ENCODE peak calls at places on chromosomes 2 and 18, in four cellular contexts. N, Y, Z and G are unnamed samples.

GRCh38 chr18:4797286-4797685 is 342.2 kb upstream of the DLGAP1 start:
- DNase-seq in Z (no peak), N (no peak), Y (no peak), G (no peak)

GRCh38 chr18:623760-624620 is 27.2 kb downstream of the CLUL1 start:
- DNase-seq in Z (peak; percentile 64), Y (no peak), N (peak; percentile 82), G (peak; percentile 75)

GRCh38 chr2:218023636-218024035 is 20.8 kb upstream of the TNS1 start:
- DNase-seq in Z (no peak), Y (peak; percentile 35), N (no peak), G (no peak)

GRCh38 chr2:241218131-241219029 is 29.9 kb downstream of the ANO7 start:
- DNase-seq in Z (peak; percentile 31), N (peak; percentile 55), Y (peak; percentile 92), G (peak; percentile 34)

GRCh38 chr2:156437272-156437671 is 1.1 kb downstream of the GPD2 start:
- DNase-seq in Z (no peak), Y (no peak), N (peak; percentile 50), G (peak; percentile 34)

GRCh38 chr2:120762341-120763061 is 26.8 kb downstream of the GLI2 start:
- DNase-seq in N (no peak), Z (no peak), Y (peak; percentile 58), G (no peak)

GRCh38 chr2:144181006-144181405 is 338.9 kb downstream of the ZEB2 start:
- DNase-seq in Z (peak; percentile 10), N (no peak), Y (no peak), G (no peak)

GRCh38 chr2:57981369-57981768 is 65.2 kb upstream of the VRK2 start:
- DNase-seq in N (no peak), Y (no peak), Z (no peak), G (no peak)

GRCh38 chr2:108588070-108588668 is 53.9 kb downstream of the LIMS1 start:
- DNase-seq in Y (no peak), N (no peak), Z (peak; percentile 70), G (no peak)

GRCh38 chr2:141392517-141393213 is 738.2 kb downstream of the LRP1B start:
- DNase-seq in N (no peak), Y (no peak), Z (peak; percentile 62), G (no peak)

GRCh38 chr18:49833804-49834203 is 20.5 kb upstream of the ACAA2 start:
- DNase-seq in Z (no peak), N (no peak), Y (no peak), G (no peak)

GRCh38 chr2:233061591-233062446 is 1.7 kb downstream of the INPP5D start:
- DNase-seq in Y (peak; percentile 92), Z (peak; percentile 70), N (peak; percentile 42), G (no peak)

GRCh38 chr2:108958002-108958401 is 31.0 kb downstream of the EDAR start:
- DNase-seq in Z (no peak), N (no peak), Y (no peak), G (peak; percentile 76)

GRCh38 chr2:173264603-173265366 is 89.9 kb upstream of the CDCA7 start:
- DNase-seq in Z (no peak), Y (peak; percentile 80), N (peak; percentile 12), G (no peak)

GRCh38 chr2:229346801-229347540 is 75.9 kb upstream of the PID1 start:
- DNase-seq in Y (no peak), Z (no peak), N (no peak), G (no peak)

GRCh38 chr18:33901894-33902512 is 322.7 kb downstream of the NOL4 start:
- DNase-seq in Y (no peak), Z (no peak), N (no peak), G (no peak)

GRCh38 chr2:157194097-157194688 is 63.3 kb upstream of the GALNT5 start:
- DNase-seq in N (peak; percentile 42), Z (peak; percentile 78), Y (no peak), G (no peak)

GRCh38 chr2:102488063-102488462 is 15.0 kb downstream of the SLC9A4 start:
- DNase-seq in N (no peak), Y (no peak), Z (peak; percentile 4), G (peak; percentile 73)

GRCh38 chr2:197073701-197074433 is 147.4 kb upstream of the PGAP1 start:
- DNase-seq in Y (no peak), N (peak; percentile 38), Z (peak; percentile 68), G (no peak)

GRCh38 chr2:236843061-236843460 is 242.6 kb upstream of the COPS8 start:
- DNase-seq in N (no peak), Z (no peak), Y (no peak), G (no peak)

GRCh38 chr2:24111407-24111861 is 11.7 kb downstream of the PFN4 start:
- DNase-seq in Z (no peak), N (no peak), Y (no peak), G (no peak)

GRCh38 chr2:39584283-39584972 is 81.3 kb upstream of the TMEM178A start:
- DNase-seq in N (no peak), Z (no peak), Y (no peak), G (no peak)

GRCh38 chr2:173962583-173963110 is 2.5 kb downstream of the SP3 start:
- DNase-seq in N (no peak), Z (peak; percentile 39), Y (no peak), G (no peak)

GRCh38 chr18:32815881-32816280 is 43.1 kb upstream of the KLHL14 start:
- DNase-seq in Y (no peak), Z (no peak), N (no peak), G (no peak)

GRCh38 chr2:241730679-241731293 is 3.6 kb upstream of the D2HGDH start:
- DNase-seq in N (no peak), Y (no peak), Z (peak; percentile 45), G (no peak)

GRCh38 chr18:58661423-58661822 is 9.8 kb upstream of the MALT1 start:
- DNase-seq in Y (no peak), Z (no peak), N (no peak), G (no peak)

GRCh38 chr18:67665266-67665665 is 148.7 kb upstream of the DSEL start:
- DNase-seq in Z (no peak), N (no peak), Y (no peak), G (no peak)

GRCh38 chr2:112199188-112199587 is 55.7 kb downstream of the ZC3H8 start:
- DNase-seq in Y (no peak), Z (no peak), N (no peak), G (no peak)

GRCh38 chr2:176161817-176162626 is 4.9 kb downstream of the HOXD3 start:
- DNase-seq in Y (no peak), Z (no peak), N (no peak), G (no peak)

GRCh38 chr2:171432969-171433762 is 624 bp downstream of the METTL8 start:
- DNase-seq in N (peak; percentile 34), Z (no peak), Y (peak; percentile 84), G (peak; percentile 73)

GRCh38 chr2:43087413-43087812 is 139.0 kb downstream of the ZFP36L2 start:
- DNase-seq in N (no peak), Y (no peak), Z (no peak), G (no peak)

GRCh38 chr18:14912967-14913366 is 165.0 kb downstream of the ANKRD30B start:
- DNase-seq in N (no peak), Y (no peak), Z (no peak), G (no peak)

GRCh38 chr2:192183296-192183695 is 11.4 kb downstream of the TMEFF2 start:
- DNase-seq in Y (no peak), N (no peak), Z (no peak), G (no peak)

GRCh38 chr2:65550246-65550645 is 117.8 kb upstream of the SPRED2 start:
- DNase-seq in Z (no peak), N (no peak), Y (no peak), G (no peak)

GRCh38 chr2:239726091-239726591 is 299.0 kb downstream of the NDUFA10 start:
- DNase-seq in Y (no peak), Z (no peak), N (no peak), G (no peak)

DNA sequence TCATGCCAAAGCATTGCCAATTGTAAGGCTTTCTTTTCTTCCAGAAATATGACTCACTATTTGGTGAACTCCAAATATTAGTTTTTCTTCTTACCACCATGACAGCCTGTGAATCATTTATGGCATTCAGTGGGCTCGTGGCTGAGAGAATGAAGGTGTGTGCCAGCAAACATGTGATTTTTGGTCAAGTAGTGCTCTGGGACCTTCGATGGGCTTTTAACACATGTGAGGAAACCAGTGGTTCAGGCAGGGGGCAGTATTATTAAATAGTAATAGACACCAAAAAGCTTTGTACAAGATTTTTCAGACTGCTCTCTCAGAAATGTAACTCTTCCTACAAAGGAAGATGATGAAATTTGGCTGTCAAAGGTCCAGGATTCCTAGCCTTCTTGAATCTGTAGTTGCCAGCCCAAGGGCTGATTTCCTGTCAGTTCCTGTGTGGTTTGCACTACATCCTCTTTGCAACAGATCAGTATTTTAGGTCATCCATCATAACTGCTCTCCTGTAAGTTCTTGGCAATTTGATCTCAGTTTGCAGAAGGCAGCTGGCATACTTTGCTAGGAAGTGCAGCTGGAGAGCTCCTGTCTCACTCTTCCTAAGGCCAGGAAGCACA is 64.3 kb downstream of the BABAM2 start:
- DNase-seq in N (peak; percentile 87), Y (no peak), Z (peak; percentile 99), G (peak; percentile 38)
- H3K4me1 ChIP-seq in N (peaks cover 82% of the 10 kb centered on the region), Y (peaks cover 18% of the 10 kb centered on the region), Z (peaks cover 47% of the 10 kb centered on the region), G (peaks cover 6% of the 10 kb centered on the region)

GRCh38 chr2:2044658-2045057 is 286.4 kb downstream of the MYT1L start:
- DNase-seq in Y (no peak), Z (no peak), N (no peak), G (no peak)

GRCh38 chr2:2048461-2048860 is 282.6 kb downstream of the MYT1L start:
- DNase-seq in N (no peak), Z (no peak), Y (no peak), G (no peak)

GRCh38 chr2:2043394-2043793 is 287.7 kb downstream of the MYT1L start:
- DNase-seq in Y (no peak), Z (no peak), N (no peak), G (no peak)

GRCh38 chr2:2046497-2046896 is 284.6 kb downstream of the MYT1L start:
- DNase-seq in Y (no peak), N (no peak), Z (no peak), G (no peak)

DNA sequence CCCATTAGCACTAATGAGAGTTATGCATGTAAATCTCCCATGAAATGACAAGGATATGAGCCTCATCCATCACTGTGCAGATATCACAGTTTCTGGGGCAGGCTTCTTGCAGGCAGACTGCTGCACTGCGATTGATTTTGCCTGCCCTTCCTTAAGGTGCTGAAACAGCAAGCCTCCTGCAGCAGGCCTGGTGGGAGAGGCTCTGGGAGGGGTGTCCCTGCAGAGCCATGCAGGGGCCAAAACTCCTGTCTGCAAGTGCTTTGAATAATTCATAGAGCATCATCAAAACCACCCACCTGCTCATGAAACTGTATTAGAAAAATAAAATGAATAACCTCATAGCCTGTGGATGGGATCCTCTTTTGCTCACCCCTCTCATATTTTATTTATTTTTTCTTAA is 285.9 kb downstream of the MYT1L start:
- DNase-seq in Z (no peak), Y (no peak), N (no peak), G (no peak)
- TF ChIP-seq CTCF in Z (no peak), Y (no peak), N (no peak), G (no peak)

DNA sequence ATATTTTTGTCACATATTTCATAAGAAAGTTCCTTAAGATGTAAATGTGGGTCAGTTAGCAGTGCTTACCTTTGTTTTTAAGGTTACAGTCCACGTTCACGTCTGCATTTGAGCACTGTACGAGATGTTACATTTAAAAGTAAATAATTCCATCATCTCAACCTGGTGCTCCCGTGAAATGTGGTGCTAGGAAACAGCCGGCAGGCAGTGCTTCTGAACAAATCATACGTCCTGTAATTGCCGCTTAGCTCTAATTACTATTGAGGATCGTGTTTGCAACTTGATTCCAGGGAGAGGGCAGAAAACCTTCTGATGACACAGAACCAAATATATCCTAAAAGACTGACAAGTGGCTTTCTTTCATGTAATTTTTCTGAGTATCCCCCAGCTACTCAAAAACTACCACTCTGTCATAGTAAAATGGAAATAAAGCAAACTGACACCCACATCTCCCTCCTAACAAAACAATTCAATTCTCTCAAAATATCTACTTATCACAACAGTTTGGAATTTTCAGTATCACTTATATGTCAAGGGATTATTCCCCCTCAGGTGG is 297.8 kb upstream of the SESTD1 start:
- DNase-seq in Y (no peak), Z (no peak), N (no peak), G (no peak)
- H3K4me1 ChIP-seq in Y (no peaks in the 10 kb centered on the region), Z (no peaks in the 10 kb centered on the region), N (peaks cover 11% of the 10 kb centered on the region), G (no peaks in the 10 kb centered on the region)

GRCh38 chr2:2840681-2841300 is 509.7 kb upstream of the MYT1L start:
- DNase-seq in Z (no peak), N (no peak), Y (peak; percentile 47), G (no peak)
- TF ChIP-seq CTCF in Z (no peak), N (no peak), Y (no peak), G (no peak)